ENCODE peak calls at places on chromosomes 2 and 18, in four cellular contexts. K, C, M and X are unnamed samples.

GRCh38 chr2:55175254-55176093 is 56.6 kb downstream of the CLHC1 start:
- DNase-seq in K (no peak), M (no peak), C (peak; percentile 88), X (peak; percentile 64)

GRCh38 chr2:14717131-14717530 is 84.6 kb downstream of the LRATD1 start:
- DNase-seq in C (no peak), M (no peak), K (no peak), X (no peak)

GRCh38 chr2:132384491-132385186 is 32.0 kb upstream of the GPR39 start:
- DNase-seq in M (no peak), C (no peak), K (no peak), X (no peak)

GRCh38 chr2:217444509-217444908 is 558.3 kb downstream of the TNS1 start:
- DNase-seq in K (no peak), M (no peak), C (no peak), X (no peak)

GRCh38 chr18:5709476-5710095 is 165.8 kb upstream of the EPB41L3 start:
- DNase-seq in K (no peak), C (no peak), M (no peak), X (no peak)

GRCh38 chr2:177264209-177264538 is 353 bp downstream of the NFE2L2 start:
- DNase-seq in C (peak; percentile 39), K (no peak), M (no peak), X (no peak)

GRCh38 chr2:84805250-84805917 is 75.5 kb downstream of the TRABD2A start:
- DNase-seq in M (no peak), C (peak; percentile 67), K (no peak), X (no peak)

GRCh38 chr2:240256704-240257637 is 116.5 kb upstream of the OTOS start:
- DNase-seq in C (no peak), K (peak; percentile 51), M (no peak), X (no peak)

GRCh38 chr18:24055878-24056277 is 41.3 kb downstream of the TTC39C start:
- DNase-seq in K (no peak), C (no peak), M (no peak), X (no peak)

GRCh38 chr18:76462326-76462694 is 32.7 kb downstream of the ZNF516 start:
- DNase-seq in M (no peak), K (no peak), C (no peak), X (no peak)

GRCh38 chr2:229027353-229028115 is 243.6 kb downstream of the PID1 start:
- DNase-seq in K (no peak), M (peak; percentile 73), C (no peak), X (no peak)

GRCh38 chr2:68994864-68995263 is 18.1 kb upstream of the ANTXR1 start:
- DNase-seq in M (no peak), C (peak; percentile 38), K (no peak), X (no peak)

GRCh38 chr2:166651080-166651675 is 157.1 kb upstream of the SCN7A start:
- DNase-seq in K (no peak), M (no peak), C (peak; percentile 71), X (no peak)

GRCh38 chr18:59446012-59446411 is 86.9 kb upstream of the LMAN1 start:
- DNase-seq in K (no peak), C (peak; percentile 57), M (no peak), X (no peak)

GRCh38 chr2:55768991-55769390 is 75.3 kb upstream of the PNPT1 start:
- DNase-seq in C (no peak), K (no peak), M (no peak), X (no peak)

GRCh38 chr2:72235497-72236413 is 88.1 kb upstream of the CYP26B1 start:
- DNase-seq in M (no peak), C (no peak), K (no peak), X (no peak)

GRCh38 chr2:75025633-75026380 is 67.4 kb downstream of the POLE4 start:
- DNase-seq in K (no peak), C (no peak), M (no peak), X (no peak)

GRCh38 chr18:63137999-63138448 is 181.5 kb downstream of the BCL2 start:
- DNase-seq in M (no peak), K (no peak), C (no peak), X (peak; percentile 58)

GRCh38 chr2:104794416-104794815 is 59.5 kb upstream of the POU3F3 start:
- DNase-seq in K (no peak), M (no peak), C (no peak), X (no peak)

GRCh38 chr18:4510709-4511108 is 55.6 kb upstream of the DLGAP1 start:
- DNase-seq in K (no peak), C (peak; percentile 0), M (peak; percentile 64), X (no peak)

GRCh38 chr18:76528477-76529432 is 33.7 kb upstream of the ZNF516 start:
- DNase-seq in C (peak; percentile 86), K (peak; percentile 79), M (no peak), X (no peak)

GRCh38 chr2:220811952-220812570 is 760.0 kb downstream of the EPHA4 start:
- DNase-seq in C (peak; percentile 16), K (no peak), M (no peak), X (no peak)

GRCh38 chr18:32349728-32350395 is 120.8 kb downstream of the GAREM1 start:
- DNase-seq in C (peak; percentile 98), K (no peak), M (no peak), X (no peak)

GRCh38 chr2:150485871-150486538 is 1.5 kb downstream of the RND3 start:
- DNase-seq in C (peak; percentile 80), M (peak; percentile 87), K (peak; percentile 94), X (no peak)

GRCh38 chr2:134412639-134412999 is 158.7 kb downstream of the MGAT5 start:
- DNase-seq in C (no peak), M (no peak), K (no peak), X (no peak)

GRCh38 chr2:169716229-169716886 is 17.3 kb upstream of the KLHL23 start:
- DNase-seq in M (peak; percentile 75), C (peak; percentile 61), K (no peak), X (no peak)

GRCh38 chr2:31089645-31090044 is 48.6 kb downstream of the GALNT14 start:
- DNase-seq in M (no peak), K (no peak), C (no peak), X (no peak)

GRCh38 chr2:98518106-98518505 is 73.4 kb downstream of the INPP4A start:
- DNase-seq in M (no peak), C (peak; percentile 20), K (no peak), X (peak; percentile 37)

GRCh38 chr2:113979172-113980128 is 89.6 kb downstream of the ACTR3 start:
- DNase-seq in K (peak; percentile 82), C (no peak), M (no peak), X (peak; percentile 43)

GRCh38 chr18:76654536-76654935 is 159.5 kb upstream of the ZNF516 start:
- DNase-seq in M (no peak), K (no peak), C (peak; percentile 19), X (no peak)

GRCh38 chr18:36298113-36298701 is 694 bp downstream of the FHOD3 start:
- DNase-seq in C (no peak), M (no peak), K (peak; percentile 80), X (no peak)

GRCh38 chr2:43117521-43118143 is 108.8 kb downstream of the ZFP36L2 start:
- DNase-seq in M (no peak), C (no peak), K (no peak), X (no peak)

GRCh38 chr2:179574061-179574519 is 287.3 kb downstream of the ZNF385B start:
- DNase-seq in K (no peak), M (no peak), C (no peak), X (no peak)

GRCh38 chr2:29262681-29263260 is 147.6 kb downstream of the CLIP4 start:
- DNase-seq in C (no peak), M (no peak), K (no peak), X (no peak)

GRCh38 chr2:70960833-70961647 is 17.4 kb upstream of the ANKRD53 start:
- DNase-seq in M (peak; percentile 41), C (no peak), K (no peak), X (no peak)

GRCh38 chr2:118202707-118203303 is 114.5 kb downstream of the INSIG2 start:
- DNase-seq in C (peak; percentile 49), K (no peak), M (no peak), X (peak; percentile 30)

GRCh38 chr2:184644685-184645084 is 46.4 kb downstream of the ZNF804A start:
- DNase-seq in M (no peak), K (no peak), C (peak; percentile 56), X (no peak)

GRCh38 chr2:165032559-165032958 is 77.2 kb upstream of the SLC38A11 start:
- DNase-seq in K (no peak), C (no peak), M (no peak), X (no peak)

GRCh38 chr18:49041677-49042570 is 91.2 kb upstream of the SMAD7 start:
- DNase-seq in K (no peak), C (peak; percentile 67), M (peak; percentile 54), X (peak; percentile 53)

GRCh38 chr2:22890142-22890541 is 494.8 kb upstream of the KLHL29 start:
- DNase-seq in M (no peak), K (no peak), C (no peak), X (no peak)
- H3K4me1 ChIP-seq in M (no peaks in the 10 kb centered on the region), K (peaks cover 3% of the 10 kb centered on the region), C (no peaks in the 10 kb centered on the region), X (no peaks in the 10 kb centered on the region)

GRCh38 chr2:106057206-106057605 is 136.9 kb downstream of the UXS1 start:
- DNase-seq in K (no peak), C (no peak), M (no peak), X (no peak)
- H3K4me1 ChIP-seq in K (no peaks in the 10 kb centered on the region), C (peaks cover 2% of the 10 kb centered on the region), M (no peaks in the 10 kb centered on the region), X (peaks cover 67% of the 10 kb centered on the region)

GRCh38 chr2:46570396-46570795 is 91.0 kb downstream of the TMEM247 start:
- DNase-seq in M (no peak), K (no peak), C (no peak), X (no peak)

GRCh38 chr2:46565364-46565763 is 86.0 kb downstream of the TMEM247 start:
- DNase-seq in C (no peak), K (no peak), M (no peak), X (no peak)

GRCh38 chr2:46569061-46569560 is 89.7 kb downstream of the TMEM247 start:
- DNase-seq in K (no peak), M (no peak), C (peak; percentile 57), X (no peak)

GRCh38 chr2:46568212-46569009 is 89.0 kb downstream of the TMEM247 start:
- DNase-seq in C (no peak), M (no peak), K (no peak), X (no peak)

GRCh38 chr2:46569766-46570165 is 90.4 kb downstream of the TMEM247 start:
- DNase-seq in K (no peak), M (no peak), C (no peak), X (no peak)
- H3K4me1 ChIP-seq in K (peaks cover 5% of the 10 kb centered on the region), M (peaks cover 19% of the 10 kb centered on the region), C (peaks cover 6% of the 10 kb centered on the region), X (no peaks in the 10 kb centered on the region)

DNA sequence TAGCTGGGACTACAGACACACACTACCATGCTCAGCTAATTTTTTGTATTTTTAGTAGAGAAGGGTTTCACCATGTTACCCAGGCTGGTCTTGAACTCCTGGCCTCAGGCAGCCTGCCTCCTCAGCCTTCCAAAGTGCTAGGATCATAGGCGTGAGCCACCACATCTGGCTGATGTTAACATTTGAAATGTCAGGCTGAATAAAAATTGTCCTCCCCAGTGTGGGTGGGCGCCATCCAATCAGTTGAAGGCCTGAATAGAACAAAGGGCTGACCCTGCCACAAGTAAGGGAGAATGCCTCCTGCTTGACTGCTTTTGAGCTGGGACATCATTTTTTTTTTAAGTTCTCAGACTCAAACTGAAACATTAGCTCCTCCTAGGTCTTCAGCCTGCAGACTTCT is 21.0 kb upstream of the RHOB start:
- DNase-seq in C (peak; percentile 53), K (no peak), M (no peak), X (no peak)
- H3K4me1 ChIP-seq in C (peaks cover 46% of the 10 kb centered on the region), K (peaks cover 22% of the 10 kb centered on the region), M (peaks cover 18% of the 10 kb centered on the region), X (peaks cover 10% of the 10 kb centered on the region)